ENCODE peak calls at places on chromosomes 6 and 20, in six cellular contexts. One of them, this sample, is unnamed.

GRCh38 chr6:22886881-22887581 is 317.7 kb downstream of the HDGFL1 start:
- DNase-seq in upper lobe of right lung: no peak
- DNase-seq in HL-60: no peak
- DNase-seq in cardiac muscle cell: no peak
- DNase-seq in left ventricle myocardium inferior: no peak
- DNase-seq in CD8-positive, alpha-beta memory T cell: no peak
- DNase-seq in this sample: no peak

GRCh38 chr6:168255283-168255881 is 64.2 kb downstream of the DACT2 start:
- DNase-seq in upper lobe of right lung: no peak
- DNase-seq in HL-60: no peak
- DNase-seq in cardiac muscle cell: no peak
- DNase-seq in left ventricle myocardium inferior: no peak
- DNase-seq in CD8-positive, alpha-beta memory T cell: no peak
- DNase-seq in this sample: no peak

GRCh38 chr6:94417364-94417763 is 998.0 kb upstream of the EPHA7 start:
- DNase-seq in upper lobe of right lung: no peak
- DNase-seq in HL-60: no peak
- DNase-seq in cardiac muscle cell: no peak
- DNase-seq in left ventricle myocardium inferior: no peak
- DNase-seq in CD8-positive, alpha-beta memory T cell: no peak
- DNase-seq in this sample: no peak

GRCh38 chr6:47419621-47420020 is 58.0 kb upstream of the CD2AP start:
- DNase-seq in upper lobe of right lung: no peak
- DNase-seq in HL-60: no peak
- DNase-seq in cardiac muscle cell: no peak
- DNase-seq in left ventricle myocardium inferior: no peak
- DNase-seq in CD8-positive, alpha-beta memory T cell: no peak
- DNase-seq in this sample: no peak

GRCh38 chr6:19851273-19852089 is 14.3 kb downstream of the ID4 start:
- DNase-seq in upper lobe of right lung: no peak
- DNase-seq in HL-60: peak; percentile 10
- DNase-seq in cardiac muscle cell: peak; percentile 81
- DNase-seq in left ventricle myocardium inferior: no peak
- DNase-seq in CD8-positive, alpha-beta memory T cell: no peak
- DNase-seq in this sample: no peak

GRCh38 chr20:8490076-8490830 is 358.2 kb downstream of the PLCB1 start:
- DNase-seq in upper lobe of right lung: no peak
- DNase-seq in HL-60: no peak
- DNase-seq in cardiac muscle cell: no peak
- DNase-seq in left ventricle myocardium inferior: no peak
- DNase-seq in CD8-positive, alpha-beta memory T cell: no peak
- DNase-seq in this sample: no peak

GRCh38 chr6:15517600-15517999 is 145.2 kb downstream of the DTNBP1 start:
- DNase-seq in upper lobe of right lung: peak; percentile 53
- DNase-seq in HL-60: no peak
- DNase-seq in cardiac muscle cell: no peak
- DNase-seq in left ventricle myocardium inferior: no peak
- DNase-seq in CD8-positive, alpha-beta memory T cell: no peak
- DNase-seq in this sample: no peak

GRCh38 chr20:61516398-61517208 is 264.5 kb downstream of the CDH4 start:
- DNase-seq in upper lobe of right lung: peak; percentile 35
- DNase-seq in HL-60: no peak
- DNase-seq in cardiac muscle cell: peak; percentile 91
- DNase-seq in left ventricle myocardium inferior: peak; percentile 30
- DNase-seq in CD8-positive, alpha-beta memory T cell: no peak
- DNase-seq in this sample: no peak

GRCh38 chr6:149763866-149764265 is 14.3 kb downstream of the PCMT1 start:
- DNase-seq in upper lobe of right lung: no peak
- DNase-seq in HL-60: no peak
- DNase-seq in cardiac muscle cell: no peak
- DNase-seq in left ventricle myocardium inferior: no peak
- DNase-seq in CD8-positive, alpha-beta memory T cell: no peak
- DNase-seq in this sample: no peak

GRCh38 chr20:33377366-33377765 is 24.0 kb downstream of the CDK5RAP1 start:
- DNase-seq in upper lobe of right lung: no peak
- DNase-seq in HL-60: no peak
- DNase-seq in cardiac muscle cell: no peak
- DNase-seq in left ventricle myocardium inferior: no peak
- DNase-seq in CD8-positive, alpha-beta memory T cell: no peak
- DNase-seq in this sample: no peak

GRCh38 chr20:14234666-14235295 is 102.6 kb downstream of the FLRT3 start:
- DNase-seq in upper lobe of right lung: no peak
- DNase-seq in HL-60: no peak
- DNase-seq in cardiac muscle cell: no peak
- DNase-seq in left ventricle myocardium inferior: no peak
- DNase-seq in CD8-positive, alpha-beta memory T cell: no peak
- DNase-seq in this sample: no peak

GRCh38 chr20:63498950-63499332 is at the start of gene EEF1A2:
- DNase-seq in upper lobe of right lung: peak; percentile 68
- DNase-seq in HL-60: no peak
- DNase-seq in cardiac muscle cell: peak; percentile 83
- DNase-seq in left ventricle myocardium inferior: peak; percentile 57
- DNase-seq in CD8-positive, alpha-beta memory T cell: peak; percentile 58
- DNase-seq in this sample: no peak

GRCh38 chr6:66558189-66558588 is 851.2 kb upstream of the EYS start:
- DNase-seq in upper lobe of right lung: no peak
- DNase-seq in HL-60: peak; percentile 20
- DNase-seq in cardiac muscle cell: no peak
- DNase-seq in left ventricle myocardium inferior: no peak
- DNase-seq in CD8-positive, alpha-beta memory T cell: no peak
- DNase-seq in this sample: no peak

GRCh38 chr20:49584418-49585382 is 16.8 kb upstream of the PTGIS start:
- DNase-seq in upper lobe of right lung: no peak
- DNase-seq in HL-60: no peak
- DNase-seq in cardiac muscle cell: no peak
- DNase-seq in left ventricle myocardium inferior: no peak
- DNase-seq in CD8-positive, alpha-beta memory T cell: no peak
- DNase-seq in this sample: no peak

GRCh38 chr6:117776441-117776840 is 101.2 kb downstream of the NUS1 start:
- DNase-seq in upper lobe of right lung: no peak
- DNase-seq in HL-60: no peak
- DNase-seq in cardiac muscle cell: peak; percentile 18
- DNase-seq in left ventricle myocardium inferior: no peak
- DNase-seq in CD8-positive, alpha-beta memory T cell: no peak
- DNase-seq in this sample: no peak

GRCh38 chr6:111996159-111996558 is 57.7 kb upstream of the CCN6 start:
- DNase-seq in upper lobe of right lung: no peak
- DNase-seq in HL-60: no peak
- DNase-seq in cardiac muscle cell: no peak
- DNase-seq in left ventricle myocardium inferior: no peak
- DNase-seq in CD8-positive, alpha-beta memory T cell: no peak
- DNase-seq in this sample: no peak

GRCh38 chr6:45965007-45965406 is 50.7 kb downstream of the CLIC5 start:
- DNase-seq in upper lobe of right lung: no peak
- DNase-seq in HL-60: no peak
- DNase-seq in cardiac muscle cell: no peak
- DNase-seq in left ventricle myocardium inferior: no peak
- DNase-seq in CD8-positive, alpha-beta memory T cell: no peak
- DNase-seq in this sample: no peak

GRCh38 chr6:30763618-30764489 is 19.5 kb upstream of the IER3 start:
- DNase-seq in upper lobe of right lung: no peak
- DNase-seq in HL-60: no peak
- DNase-seq in cardiac muscle cell: peak; percentile 86
- DNase-seq in left ventricle myocardium inferior: no peak
- DNase-seq in CD8-positive, alpha-beta memory T cell: no peak
- DNase-seq in this sample: no peak

GRCh38 chr6:53828215-53828614 is 33.4 kb downstream of the LRRC1 start:
- DNase-seq in upper lobe of right lung: no peak
- DNase-seq in HL-60: no peak
- DNase-seq in cardiac muscle cell: no peak
- DNase-seq in left ventricle myocardium inferior: no peak
- DNase-seq in CD8-positive, alpha-beta memory T cell: no peak
- DNase-seq in this sample: no peak

GRCh38 chr6:163983601-163984445 is 569.3 kb downstream of the QKI start:
- DNase-seq in upper lobe of right lung: no peak
- DNase-seq in HL-60: no peak
- DNase-seq in cardiac muscle cell: peak; percentile 14
- DNase-seq in left ventricle myocardium inferior: no peak
- DNase-seq in CD8-positive, alpha-beta memory T cell: no peak
- DNase-seq in this sample: no peak

GRCh38 chr6:147879031-147879430 is 370.5 kb downstream of the SAMD5 start:
- DNase-seq in upper lobe of right lung: no peak
- DNase-seq in HL-60: no peak
- DNase-seq in cardiac muscle cell: no peak
- DNase-seq in left ventricle myocardium inferior: no peak
- DNase-seq in CD8-positive, alpha-beta memory T cell: no peak
- DNase-seq in this sample: no peak

GRCh38 chr6:123316733-123317323 is 319.9 kb downstream of the TRDN start:
- DNase-seq in upper lobe of right lung: no peak
- DNase-seq in HL-60: no peak
- DNase-seq in cardiac muscle cell: peak; percentile 43
- DNase-seq in left ventricle myocardium inferior: no peak
- DNase-seq in CD8-positive, alpha-beta memory T cell: no peak
- DNase-seq in this sample: no peak

GRCh38 chr6:131914967-131915751 is 36.0 kb downstream of the CCN2 start:
- DNase-seq in upper lobe of right lung: no peak
- DNase-seq in HL-60: peak; percentile 48
- DNase-seq in cardiac muscle cell: peak; percentile 79
- DNase-seq in left ventricle myocardium inferior: peak; percentile 19
- DNase-seq in CD8-positive, alpha-beta memory T cell: peak; percentile 20
- DNase-seq in this sample: peak; percentile 67

GRCh38 chr6:91664327-91664959 is 1077.6 kb upstream of the MAP3K7 start:
- DNase-seq in upper lobe of right lung: no peak
- DNase-seq in HL-60: no peak
- DNase-seq in cardiac muscle cell: no peak
- DNase-seq in left ventricle myocardium inferior: no peak
- DNase-seq in CD8-positive, alpha-beta memory T cell: no peak
- DNase-seq in this sample: no peak

GRCh38 chr6:105487040-105487787 is 84.3 kb upstream of the PREP start:
- DNase-seq in upper lobe of right lung: no peak
- DNase-seq in HL-60: no peak
- DNase-seq in cardiac muscle cell: no peak
- DNase-seq in left ventricle myocardium inferior: no peak
- DNase-seq in CD8-positive, alpha-beta memory T cell: no peak
- DNase-seq in this sample: no peak

GRCh38 chr20:57147185-57147584 is 119.3 kb downstream of the BMP7 start:
- DNase-seq in upper lobe of right lung: no peak
- DNase-seq in HL-60: no peak
- DNase-seq in cardiac muscle cell: no peak
- DNase-seq in left ventricle myocardium inferior: no peak
- DNase-seq in CD8-positive, alpha-beta memory T cell: no peak
- DNase-seq in this sample: no peak

GRCh38 chr6:134049176-134049575 is 3.2 kb downstream of the SLC2A12 start:
- DNase-seq in upper lobe of right lung: no peak
- DNase-seq in HL-60: no peak
- DNase-seq in cardiac muscle cell: no peak
- DNase-seq in left ventricle myocardium inferior: no peak
- DNase-seq in CD8-positive, alpha-beta memory T cell: no peak
- DNase-seq in this sample: no peak

GRCh38 chr20:8535403-8536003 is 403.4 kb downstream of the PLCB1 start:
- DNase-seq in upper lobe of right lung: no peak
- DNase-seq in HL-60: no peak
- DNase-seq in cardiac muscle cell: peak; percentile 25
- DNase-seq in left ventricle myocardium inferior: no peak
- DNase-seq in CD8-positive, alpha-beta memory T cell: no peak
- DNase-seq in this sample: peak; percentile 2

DNA sequence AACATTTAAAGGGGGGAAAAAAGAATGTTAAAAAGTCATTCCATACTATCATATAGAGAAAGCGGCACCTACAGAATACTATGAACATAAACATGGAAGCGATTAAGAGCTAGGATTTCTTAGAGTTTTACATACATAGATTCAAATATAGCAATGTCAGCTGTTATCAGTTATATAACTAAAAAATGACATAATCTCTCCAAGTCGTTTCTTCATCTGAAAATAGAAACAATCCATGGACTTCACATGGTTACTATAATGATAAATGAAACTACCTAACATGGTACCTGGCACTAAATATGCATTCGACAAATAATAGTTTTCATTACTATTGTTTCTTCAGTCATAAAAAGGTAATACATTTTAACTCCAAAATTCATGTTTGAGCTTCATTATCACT is 3.7 kb downstream of the IBTK start:
- DNase-seq in upper lobe of right lung: no peak
- DNase-seq in HL-60: no peak
- DNase-seq in cardiac muscle cell: no peak
- DNase-seq in left ventricle myocardium inferior: no peak
- DNase-seq in CD8-positive, alpha-beta memory T cell: no peak
- DNase-seq in this sample: no peak
- H3K4me3 ChIP-seq in upper lobe of right lung: no peak overlapping the region
- H3K4me3 ChIP-seq in HL-60: no peak overlapping the region
- H3K4me3 ChIP-seq in cardiac muscle cell: no peak overlapping the region
- H3K4me3 ChIP-seq in left ventricle myocardium inferior: no peak overlapping the region
- H3K4me3 ChIP-seq in CD8-positive, alpha-beta memory T cell: no peak overlapping the region
- H3K4me3 ChIP-seq in this sample: no peak overlapping the region

DNA sequence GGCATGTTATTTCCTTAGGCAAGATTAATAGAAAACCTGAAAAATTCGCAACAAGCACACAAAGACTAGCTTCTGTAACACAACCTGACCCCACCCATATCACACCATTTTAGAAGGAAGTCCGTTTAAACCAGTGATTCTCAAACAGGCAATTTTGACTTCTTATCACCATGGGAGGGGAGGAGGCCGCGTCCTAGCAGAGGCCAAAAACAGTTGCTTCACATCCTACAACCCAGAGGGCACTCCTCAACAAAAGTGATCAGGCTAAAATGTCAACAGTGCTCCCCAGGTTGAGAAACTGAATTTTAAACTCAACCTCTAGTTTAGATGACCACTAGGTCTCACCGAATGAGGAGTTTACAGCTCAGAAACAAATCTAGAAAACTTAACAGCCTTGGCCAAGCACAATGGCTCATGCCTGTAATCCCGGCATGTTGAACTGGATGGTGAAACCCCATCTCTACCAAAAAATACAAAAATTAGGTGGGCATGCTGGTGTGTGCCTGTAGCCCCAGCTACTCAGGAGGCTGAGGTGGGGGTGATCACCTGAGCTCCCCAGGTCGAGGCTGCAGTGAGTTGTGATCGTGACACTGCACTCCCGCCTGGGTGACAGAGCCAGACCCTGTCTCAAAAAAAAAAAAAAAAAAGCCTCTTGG is 3.4 kb downstream of the SNX5 start:
- DNase-seq in upper lobe of right lung: no peak
- DNase-seq in HL-60: peak; percentile 42
- DNase-seq in cardiac muscle cell: no peak
- DNase-seq in left ventricle myocardium inferior: no peak
- DNase-seq in CD8-positive, alpha-beta memory T cell: no peak
- DNase-seq in this sample: no peak
- H3K27ac ChIP-seq in upper lobe of right lung: peak overlapping the region; percentile 99
- H3K27ac ChIP-seq in HL-60: peak overlapping the region; percentile 32
- H3K27ac ChIP-seq in cardiac muscle cell: peak overlapping the region; percentile 6
- H3K27ac ChIP-seq in left ventricle myocardium inferior: peak overlapping the region; percentile 99
- H3K27ac ChIP-seq in CD8-positive, alpha-beta memory T cell: peak overlapping the region; percentile 90
- H3K27ac ChIP-seq in this sample: no peak overlapping the region

GRCh38 chr6:42103753-42104094 is 38.7 kb downstream of the C6orf132 start:
- DNase-seq in upper lobe of right lung: no peak
- DNase-seq in HL-60: no peak
- DNase-seq in cardiac muscle cell: no peak
- DNase-seq in left ventricle myocardium inferior: no peak
- DNase-seq in CD8-positive, alpha-beta memory T cell: no peak
- DNase-seq in this sample: no peak
- H3K4me3 ChIP-seq in upper lobe of right lung: peak overlapping the region; percentile 48
- H3K4me3 ChIP-seq in HL-60: no peak overlapping the region
- H3K4me3 ChIP-seq in cardiac muscle cell: no peak overlapping the region
- H3K4me3 ChIP-seq in left ventricle myocardium inferior: peak overlapping the region; percentile 67
- H3K4me3 ChIP-seq in CD8-positive, alpha-beta memory T cell: peak overlapping the region; percentile 66
- H3K4me3 ChIP-seq in this sample: no peak overlapping the region

DNA sequence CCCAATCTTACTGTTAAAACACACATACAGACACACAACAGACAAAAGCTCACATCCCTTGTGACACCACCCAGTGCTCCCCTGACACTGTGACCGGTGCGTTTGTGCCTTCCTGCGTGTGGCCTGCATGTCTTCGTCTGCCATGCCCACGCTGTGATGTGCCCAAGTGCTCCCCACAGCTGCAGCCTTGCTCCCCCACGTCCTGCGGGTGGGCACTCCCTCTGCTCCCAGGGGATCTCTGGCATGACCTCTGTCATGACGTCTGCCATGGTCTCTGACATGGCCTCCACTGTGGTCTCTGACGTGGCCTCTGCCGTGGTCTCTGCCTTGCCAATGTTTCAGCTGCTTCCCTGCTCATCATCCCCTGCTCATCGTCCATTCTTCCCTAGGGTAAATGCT is 200.9 kb downstream of the DLL1 start:
- DNase-seq in upper lobe of right lung: peak; percentile 56
- DNase-seq in HL-60: no peak
- DNase-seq in cardiac muscle cell: no peak
- DNase-seq in left ventricle myocardium inferior: no peak
- DNase-seq in CD8-positive, alpha-beta memory T cell: no peak
- DNase-seq in this sample: no peak
- H3K27ac ChIP-seq in upper lobe of right lung: no peak overlapping the region
- H3K27ac ChIP-seq in HL-60: peak overlapping the region; percentile 31
- H3K27ac ChIP-seq in cardiac muscle cell: no peak overlapping the region
- H3K27ac ChIP-seq in left ventricle myocardium inferior: no peak overlapping the region
- H3K27ac ChIP-seq in CD8-positive, alpha-beta memory T cell: no peak overlapping the region
- H3K27ac ChIP-seq in this sample: no peak overlapping the region